ENCODE peak calls at places on chromosomes 7 and 10, in seven cellular contexts. E is heart left ventricle, Q is left ventricle myocardium inferior, A is WERI-Rb-1, S is fibroblast of lung, D is endothelial cell of umbilical vein, O is PC-3. M is an unnamed sample.
A peak's percentile ranks its signal among the peaks of the same experiment; 100 is the strongest.

GRCh38 chr10:124644281-124644680 is 99.9 kb downstream of the FAM53B start:
- DNase-seq in Q (no peak), S (no peak), E (no peak), D (no peak), A (no peak), O (no peak), M (no peak)

GRCh38 chr7:29873644-29874294 is 67.5 kb downstream of the WIPF3 start:
- DNase-seq in Q (no peak), D (no peak), S (no peak), O (no peak), E (no peak), A (no peak), M (no peak)

GRCh38 chr10:70258216-70258615 is 25.0 kb upstream of the PPA1 start:
- DNase-seq in E (no peak), A (no peak), Q (no peak), D (no peak), S (no peak), O (no peak), M (no peak)

GRCh38 chr10:110857265-110858158 is 14.2 kb upstream of the PDCD4 start:
- DNase-seq in O (no peak), D (peak; percentile 14), A (no peak), E (no peak), Q (no peak), S (peak; percentile 72), M (peak; percentile 54)

GRCh38 chr10:4427524-4427923 is 398.5 kb upstream of the AKR1E2 start:
- DNase-seq in D (no peak), A (no peak), O (no peak), S (peak; percentile 33), E (no peak), Q (no peak), M (no peak)

GRCh38 chr10:113041841-113042745 is 92.0 kb downstream of the TCF7L2 start:
- DNase-seq in O (peak; percentile 19), Q (no peak), A (no peak), S (no peak), E (no peak), D (no peak), M (no peak)

GRCh38 chr7:121126801-121127534 is 138.5 kb downstream of the CPED1 start:
- DNase-seq in E (no peak), A (no peak), S (peak; percentile 59), Q (no peak), D (peak; percentile 38), O (peak; percentile 32), M (peak; percentile 57)

GRCh38 chr7:121313793-121314676 is 14.8 kb upstream of the WNT16 start:
- DNase-seq in A (no peak), D (no peak), Q (no peak), E (no peak), S (peak; percentile 73), O (no peak), M (peak; percentile 59)

GRCh38 chr10:43225004-43225786 is 41.7 kb downstream of the RASGEF1A start:
- DNase-seq in A (peak; percentile 2), E (peak; percentile 8), O (no peak), D (no peak), S (no peak), Q (no peak), M (no peak)

GRCh38 chr10:91313761-91314520 is 93.5 kb downstream of the PCGF5 start:
- DNase-seq in E (no peak), Q (no peak), O (no peak), A (no peak), D (peak; percentile 7), S (peak; percentile 73), M (peak; percentile 79)

GRCh38 chr7:73799282-73800141 is 29.4 kb upstream of the CLDN3 start:
- DNase-seq in O (peak; percentile 46), Q (no peak), S (no peak), E (no peak), A (no peak), D (no peak), M (no peak)

GRCh38 chr7:121288894-121289293 is 39.9 kb upstream of the WNT16 start:
- DNase-seq in S (peak; percentile 86), D (no peak), O (peak; percentile 79), A (no peak), E (no peak), Q (no peak), M (peak; percentile 77)

GRCh38 chr7:77288676-77289320 is 89.2 kb upstream of the FGL2 start:
- DNase-seq in A (no peak), Q (no peak), O (no peak), S (no peak), E (no peak), D (peak; percentile 81), M (no peak)

GRCh38 chr7:13042605-13043236 is 355.3 kb downstream of the ARL4A start:
- DNase-seq in A (no peak), E (no peak), S (no peak), O (peak; percentile 87), Q (no peak), D (no peak), M (no peak)

GRCh38 chr7:136687693-136688322 is 180.6 kb upstream of the CHRM2 start:
- DNase-seq in O (peak; percentile 55), D (peak; percentile 7), Q (no peak), A (peak; percentile 42), E (no peak), S (peak; percentile 40), M (peak; percentile 46)

GRCh38 chr10:1643161-1643910 is 94.0 kb downstream of the ADARB2 start:
- DNase-seq in O (peak; percentile 12), E (no peak), Q (no peak), A (no peak), D (no peak), S (no peak), M (no peak)

GRCh38 chr10:14904316-14904732 is 25.7 kb downstream of the SUV39H2 start:
- DNase-seq in S (peak; percentile 42), D (peak; percentile 42), Q (no peak), E (no peak), A (no peak), O (peak; percentile 42), M (peak; percentile 55)

GRCh38 chr7:155073922-155074321 is 3.8 kb downstream of the HTR5A start:
- DNase-seq in O (no peak), D (no peak), Q (no peak), A (no peak), E (no peak), S (no peak), M (no peak)

GRCh38 chr7:79622781-79623180 is 169.3 kb upstream of the MAGI2 start:
- DNase-seq in E (no peak), S (no peak), D (peak; percentile 87), Q (no peak), A (no peak), O (peak; percentile 83), M (no peak)

GRCh38 chr10:28891058-28891713 is 213.9 kb downstream of the BAMBI start:
- DNase-seq in S (no peak), A (no peak), Q (no peak), O (peak; percentile 74), E (no peak), D (no peak), M (no peak)

GRCh38 chr7:99631311-99632109 is 14.8 kb downstream of the ZSCAN25 start:
- DNase-seq in Q (peak; percentile 34), A (no peak), E (no peak), D (no peak), O (peak; percentile 22), S (peak; percentile 23), M (peak; percentile 14)

GRCh38 chr7:39757604-39758003 is 134.2 kb downstream of the RALA start:
- DNase-seq in E (no peak), A (no peak), O (no peak), S (no peak), Q (no peak), D (no peak), M (no peak)

GRCh38 chr7:39749717-39750116 is 126.3 kb downstream of the RALA start:
- DNase-seq in Q (no peak), D (no peak), O (no peak), A (no peak), S (no peak), E (no peak), M (no peak)

GRCh38 chr7:39754326-39755120 is 131.2 kb downstream of the RALA start:
- DNase-seq in Q (no peak), S (peak; percentile 70), O (no peak), D (peak; percentile 83), A (peak; percentile 41), E (no peak), M (peak; percentile 59)

GRCh38 chr7:39750253-39750994 is 127.1 kb downstream of the RALA start:
- DNase-seq in A (no peak), E (no peak), S (no peak), D (no peak), O (no peak), Q (no peak), M (no peak)

DNA sequence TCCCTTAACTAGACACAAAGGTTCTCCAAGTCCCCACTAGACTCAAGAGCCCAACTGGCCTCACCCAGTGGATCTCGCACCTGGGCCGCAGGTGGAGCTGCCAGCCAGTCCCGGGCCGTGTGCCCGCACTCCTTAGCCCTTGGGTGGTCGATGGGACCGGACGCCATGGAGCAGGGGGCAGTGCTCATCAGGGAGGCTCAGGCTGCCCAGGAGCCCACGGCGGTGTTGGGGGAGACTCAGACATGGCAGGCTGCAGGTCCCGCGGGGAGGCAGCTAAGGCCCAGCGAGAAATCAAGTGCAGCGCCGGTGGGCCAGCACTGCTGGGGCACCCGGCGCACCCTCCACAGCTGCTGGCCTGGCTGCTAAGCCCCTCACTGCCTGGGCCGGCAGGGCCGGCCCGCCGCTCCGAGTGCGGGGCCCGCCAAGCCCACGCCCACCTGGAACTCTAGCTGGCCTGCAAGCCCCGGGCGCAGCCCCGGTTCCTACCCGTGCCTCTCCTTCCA is 130.5 kb downstream of the RALA start:
- DNase-seq in D (no peak), O (no peak), S (no peak), A (no peak), Q (no peak), E (no peak), M (no peak)
- H3K4me3 ChIP-seq in D (no peak overlapping the region), O (no peak overlapping the region), S (peak overlapping the region; percentile 38), A (no peak overlapping the region), Q (no peak overlapping the region), E (no peak overlapping the region), M (no peak overlapping the region)

DNA sequence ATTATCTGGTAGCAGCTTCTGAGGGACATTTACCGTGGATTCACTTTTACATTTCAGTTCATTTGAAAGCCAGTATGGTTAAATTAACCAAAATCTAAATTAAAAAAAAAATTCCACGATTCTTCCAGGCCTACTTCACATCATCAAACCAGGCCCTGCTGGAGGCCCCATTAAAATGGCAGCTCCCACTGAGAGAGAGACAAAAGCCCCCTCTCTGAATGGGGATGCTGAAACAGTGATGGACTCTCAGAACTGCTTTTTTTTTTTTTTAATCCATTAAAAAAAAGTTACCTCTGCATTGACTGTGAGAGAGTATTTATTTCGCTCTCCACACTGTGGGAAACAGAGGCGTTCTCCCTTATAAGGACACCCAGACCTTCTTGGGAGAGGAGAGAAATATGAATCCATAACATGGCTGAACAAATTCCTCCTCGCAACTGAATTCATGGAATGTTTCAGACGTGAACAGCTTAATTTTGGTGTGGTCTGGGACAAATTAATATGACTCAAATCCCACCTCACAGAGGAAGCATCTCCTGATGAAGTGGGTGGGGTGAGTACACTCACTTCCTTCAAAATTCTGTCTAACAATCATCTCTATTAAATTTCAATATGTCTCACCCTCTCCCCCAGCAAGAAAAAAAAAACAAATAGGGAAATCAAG is 73.5 kb downstream of the SAMD9 start:
- DNase-seq in A (no peak), Q (no peak), O (peak; percentile 27), D (peak; percentile 26), E (no peak), S (peak; percentile 34), M (peak; percentile 14)
- TF ChIP-seq CTCF in A (no peak), Q (no peak), O (no peak), D (no peak), E (no peak), S (no peak), M (no peak)

GRCh38 chr7:128833148-128833938 is 3.1 kb downstream of the FLNC start:
- DNase-seq in D (peak; percentile 98), S (peak; percentile 91), O (peak; percentile 64), E (peak; percentile 72), Q (peak; percentile 77), A (peak; percentile 97), M (peak; percentile 91)
- H3K4me3 ChIP-seq in D (no peak overlapping the region), S (peak overlapping the region; percentile 94), O (peak overlapping the region; percentile 84), E (peak overlapping the region; percentile 72), Q (peak overlapping the region; percentile 76), A (peak overlapping the region; percentile 34), M (peak overlapping the region; percentile 80)

GRCh38 chr7:22657479-22657878 is 69.5 kb upstream of the IL6 start:
- DNase-seq in S (peak; percentile 36), O (no peak), D (no peak), Q (no peak), A (no peak), E (no peak), M (peak; percentile 26)
- TF ChIP-seq CTCF in S (no peak), O (no peak), D (no peak), Q (no peak), A (no peak), E (no peak), M (no peak)